ENCODE peak calls at places on chromosomes 3 and 15, in nine cellular contexts. C is heart left ventricle, E is right lobe of liver, U is body of pancreas, B is stomach, J is ovary, N is HCT116, W is prostate gland, A is suprapubic skin. R is an unnamed sample. For H3K36me3 and H3K4me1, the result is how much of the 10 kb centered on the place peaks cover.

GRCh38 chr15:84816694-84817460 is at the start of gene ALPK3:
- DNase-seq in J (no peak), U (peak), W (no peak), E (peak), B (peak), N (no peak), C (peak), A (no peak), R (peak)

GRCh38 chr15:33215941-33216872 is 21.7 kb upstream of the FMN1 start:
- DNase-seq in C (no peak), J (no peak), N (no peak), A (no peak), U (no peak), W (no peak), E (no peak), B (no peak), R (no peak)

GRCh38 chr15:80487884-80488283 is 83.7 kb downstream of the ARNT2 start:
- DNase-seq in W (no peak), U (no peak), A (no peak), J (no peak), E (no peak), N (no peak), C (no peak), B (no peak), R (no peak)

GRCh38 chr3:127728417-127728816 is 55.7 kb downstream of the ABTB1 start:
- DNase-seq in N (no peak), C (no peak), A (peak), W (no peak), B (no peak), J (no peak), U (no peak), E (no peak), R (no peak)

GRCh38 chr3:104907507-104907906 is 459.2 kb upstream of the ALCAM start:
- DNase-seq in U (no peak), B (no peak), J (no peak), N (no peak), C (no peak), W (no peak), A (no peak), E (no peak), R (no peak)

GRCh38 chr15:89743594-89743993 is 7.5 kb downstream of the MESP1 start:
- DNase-seq in A (no peak), B (no peak), J (no peak), C (no peak), N (no peak), W (no peak), E (no peak), U (no peak), R (no peak)

GRCh38 chr3:24373198-24373959 is 121.3 kb downstream of the THRB start:
- DNase-seq in W (peak), A (no peak), N (no peak), B (peak), C (peak), U (peak), E (peak), J (no peak), R (no peak)

GRCh38 chr15:87943629-87944028 is 312.9 kb downstream of the NTRK3 start:
- DNase-seq in N (no peak), J (no peak), B (no peak), A (no peak), W (no peak), C (no peak), U (no peak), E (no peak), R (no peak)

DNA sequence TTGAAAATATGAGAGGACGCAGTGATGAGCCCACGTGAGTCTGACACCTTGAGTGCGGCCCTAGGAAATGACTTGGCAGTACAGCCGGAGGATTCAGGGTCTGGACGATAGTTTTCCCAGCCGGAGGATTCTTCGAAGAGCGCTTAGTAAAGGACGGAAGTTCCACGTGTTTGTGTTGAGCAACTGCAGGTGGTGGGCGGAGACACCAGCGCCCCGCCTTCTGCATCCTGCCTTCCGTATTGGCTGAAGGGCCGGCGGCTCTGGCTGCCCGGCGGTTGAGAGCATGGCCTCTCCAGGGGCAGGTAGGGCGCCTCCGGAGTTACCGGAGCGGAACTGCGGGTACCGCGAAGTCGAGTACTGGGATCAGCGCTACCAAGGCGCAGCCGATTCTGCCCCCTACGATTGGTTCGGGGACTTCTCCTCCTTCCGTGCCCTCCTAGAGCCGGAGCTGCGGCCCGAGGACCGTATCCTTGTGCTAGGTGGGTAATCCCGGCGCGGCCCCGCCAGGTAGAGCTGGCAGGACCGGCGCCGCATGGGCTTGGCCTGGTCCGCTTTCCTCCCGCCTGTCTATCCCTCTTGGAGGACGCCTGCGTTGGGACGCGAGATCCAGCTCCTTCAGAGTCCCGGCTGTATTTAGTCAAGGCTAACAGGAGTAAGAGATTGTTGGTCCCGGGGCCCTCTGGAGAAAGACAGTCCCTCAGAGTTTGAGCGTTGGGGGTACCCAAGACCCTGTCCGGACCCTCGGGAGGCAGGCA is at the start of gene EEF1AKMT4:
- DNase-seq in A (peak), E (peak), U (peak), C (peak), N (peak), W (peak), B (peak), J (peak), R (peak)
- TF ChIP-seq POLR2A in A (no peak), E (peak), U (peak), C (no peak), N (peak), W (peak), B (no peak), J (peak), R (no peak)

DNA sequence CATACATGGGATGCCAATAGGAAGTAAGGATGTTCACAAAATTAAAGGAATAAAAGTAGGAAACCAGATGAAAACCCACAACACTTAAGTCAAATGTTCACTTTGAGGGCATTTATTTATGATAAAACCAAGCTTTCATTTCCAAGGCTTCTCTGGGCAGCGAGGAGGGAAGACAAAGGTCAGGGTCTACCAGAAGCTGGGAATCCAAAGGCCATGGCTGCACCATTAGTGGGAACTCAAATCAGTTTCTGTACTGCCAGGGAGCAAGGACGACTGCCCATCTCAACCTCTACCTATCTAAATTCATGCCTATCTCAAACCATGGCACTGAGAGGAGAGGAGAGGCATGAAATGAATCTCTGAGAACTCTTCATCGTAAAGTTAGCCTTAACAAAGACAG is 22.6 kb downstream of the PBRM1 start:
- DNase-seq in U (no peak), W (no peak), J (no peak), A (no peak), N (no peak), C (no peak), B (no peak), E (no peak), R (no peak)
- H3K36me3 ChIP-seq in U (under half), W (under half), J (under half), A (half or more), N (under half), C (under half), B (under half), E (under half), R (under half)

GRCh38 chr15:92109485-92109884 is 256.0 kb downstream of the SLCO3A1 start:
- DNase-seq in J (no peak), C (no peak), N (no peak), A (no peak), E (no peak), W (no peak), B (no peak), U (no peak), R (no peak)

GRCh38 chr15:92106691-92107090 is 253.2 kb downstream of the SLCO3A1 start:
- DNase-seq in E (no peak), C (no peak), A (no peak), N (no peak), W (no peak), J (no peak), U (no peak), B (no peak), R (no peak)

GRCh38 chr15:92101706-92102434 is 248.4 kb downstream of the SLCO3A1 start:
- DNase-seq in A (no peak), E (no peak), W (no peak), U (no peak), N (no peak), B (no peak), J (no peak), C (no peak), R (no peak)

GRCh38 chr15:92104069-92104468 is 250.6 kb downstream of the SLCO3A1 start:
- DNase-seq in A (no peak), C (no peak), W (no peak), U (no peak), E (no peak), B (no peak), N (no peak), J (no peak), R (no peak)

DNA sequence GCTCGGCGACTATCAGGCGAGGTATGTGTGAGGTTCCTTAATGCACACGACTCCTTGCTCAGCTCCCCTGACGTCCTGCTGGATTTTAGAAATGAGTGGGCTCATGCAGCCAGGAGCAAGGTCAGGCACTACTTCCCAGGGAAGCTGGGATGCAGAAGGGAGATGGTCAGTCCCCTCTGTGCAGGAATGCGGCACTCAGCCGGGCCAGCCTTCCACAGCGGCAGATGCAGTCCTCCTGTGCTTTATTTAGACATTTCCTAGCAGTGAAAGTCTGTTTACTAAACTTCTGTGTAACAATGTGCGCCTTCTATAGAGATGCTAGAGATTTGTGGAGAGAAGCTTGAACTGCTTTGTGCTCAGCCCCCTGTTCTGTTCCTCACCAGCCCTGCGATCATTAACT is 252.1 kb downstream of the SLCO3A1 start:
- DNase-seq in U (no peak), B (no peak), E (no peak), N (no peak), W (no peak), J (no peak), A (no peak), C (no peak), R (no peak)
- H3K4me1 ChIP-seq in U (under half), B (under half), E (under half), N (under half), W (under half), J (under half), A (under half), C (under half), R (under half)

GRCh38 chr3:160413613-160414248 is 14.3 kb downstream of the SMC4 start:
- DNase-seq in A (no peak), U (peak), B (peak), E (peak), N (peak), W (peak), C (peak), J (peak), R (peak)

GRCh38 chr3:160412477-160412876 is 13.0 kb downstream of the SMC4 start:
- DNase-seq in A (no peak), W (no peak), U (no peak), N (no peak), E (no peak), B (no peak), C (no peak), J (no peak), R (no peak)

GRCh38 chr3:160409812-160410610 is 10.6 kb downstream of the SMC4 start:
- DNase-seq in U (no peak), C (no peak), W (no peak), E (no peak), A (no peak), B (no peak), N (no peak), J (no peak), R (no peak)
- TF ChIP-seq POLR2A in U (no peak), C (no peak), W (no peak), E (no peak), A (no peak), B (no peak), N (no peak), J (no peak), R (no peak)

DNA sequence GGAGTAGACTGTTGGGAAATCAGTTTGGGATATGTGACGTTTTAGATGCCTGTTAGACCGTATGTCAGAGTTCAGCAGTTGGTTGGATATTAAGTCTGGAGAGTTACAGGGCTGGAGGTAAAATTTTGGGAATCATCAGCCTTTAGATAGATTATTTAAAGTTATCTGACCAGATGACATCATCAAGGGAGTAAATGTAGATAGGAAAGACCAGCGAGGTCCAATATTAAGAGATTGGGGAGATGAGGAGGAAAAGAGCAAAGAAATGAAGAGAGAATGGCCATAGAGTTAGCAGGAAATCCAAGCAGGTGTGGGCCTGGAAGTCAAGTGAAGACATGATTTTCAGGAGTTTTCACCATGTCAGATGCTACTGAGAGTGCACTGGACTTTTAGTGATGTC is 3.1 kb downstream of the NDUFB4 start:
- DNase-seq in J (no peak), E (no peak), A (no peak), U (no peak), C (no peak), N (no peak), W (no peak), B (no peak), R (no peak)
- H3K36me3 ChIP-seq in J (under half), E (under half), A (under half), U (under half), C (under half), N (under half), W (under half), B (under half), R (under half)

GRCh38 chr15:27865926-27866325 is 233.2 kb downstream of the OCA2 start:
- DNase-seq in U (no peak), J (no peak), W (no peak), B (no peak), N (no peak), C (no peak), E (no peak), A (no peak), R (no peak)

GRCh38 chr15:27869697-27870281 is 229.3 kb downstream of the OCA2 start:
- DNase-seq in E (no peak), W (no peak), N (no peak), A (no peak), B (no peak), C (no peak), J (no peak), U (no peak), R (no peak)

GRCh38 chr15:27866505-27867165 is 232.5 kb downstream of the OCA2 start:
- DNase-seq in J (no peak), W (no peak), B (no peak), E (no peak), N (no peak), U (no peak), A (no peak), C (no peak), R (no peak)

GRCh38 chr15:27868828-27869404 is 230.2 kb downstream of the OCA2 start:
- DNase-seq in C (no peak), E (no peak), U (no peak), B (no peak), W (no peak), N (no peak), A (no peak), J (no peak), R (no peak)

DNA sequence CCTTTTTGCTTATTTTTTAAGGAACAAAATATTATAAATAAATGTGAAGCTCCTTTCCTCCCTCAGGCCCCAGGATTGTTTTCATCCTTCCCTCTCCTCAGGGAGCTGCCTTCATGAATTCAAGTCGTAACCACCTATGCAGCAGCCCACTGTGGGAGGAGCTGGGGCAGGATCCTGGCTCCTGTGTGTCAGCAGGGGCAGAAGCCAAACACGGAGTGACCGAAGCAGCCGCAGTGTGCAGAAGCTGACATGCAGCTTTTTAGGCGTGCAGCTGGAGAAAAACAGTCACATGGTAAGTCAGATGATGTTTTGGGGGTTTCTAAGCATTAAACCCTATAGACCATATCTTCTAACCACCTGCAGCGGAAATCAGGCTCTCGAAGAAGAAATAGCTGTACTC is 231.3 kb downstream of the OCA2 start:
- DNase-seq in J (no peak), A (no peak), B (no peak), E (no peak), W (no peak), C (no peak), N (no peak), U (no peak), R (no peak)
- H3K4me1 ChIP-seq in J (under half), A (under half), B (under half), E (under half), W (under half), C (under half), N (under half), U (under half), R (under half)

GRCh38 chr3:155744091-155744625 is 713 bp downstream of the PLCH1 start:
- DNase-seq in C (peak), N (peak), J (peak), E (peak), B (peak), A (no peak), U (peak), W (peak), R (peak)
- TF ChIP-seq POLR2A in C (no peak), N (peak), J (no peak), E (no peak), B (no peak), A (no peak), U (peak), W (peak), R (no peak)